ENCODE peak calls at places on chromosome 3, in seven cellular contexts. M is ACHN; E is T-helper 2 cell; J is LoVo; S is stimulated activated CD8-positive, alpha-beta memory T cell treated with anti-CD3 and anti-CD28 coated beads, Interleukin-15, amount 100 ng/mL, for 24 hours; H is GM13976; G is HTR-8/SVneo. B is an unnamed sample.
A peak's percentile ranks its signal among the peaks of the same experiment; 100 is the strongest.

GRCh38 chr3:61381745-61382392 is 130.6 kb upstream of the FHIT start:
- DNase-seq in M (peak; percentile 64), E (peak; percentile 61), J (peak; percentile 48), S (no peak), H (peak; percentile 65), G (peak; percentile 18), B (peak; percentile 59)

GRCh38 chr3:168289480-168289879 is 193.8 kb upstream of the GOLIM4 start:
- DNase-seq in M (no peak), E (no peak), J (no peak), S (no peak), H (no peak), G (no peak), B (no peak)

GRCh38 chr3:123809597-123809996 is 74.5 kb downstream of the MYLK start:
- DNase-seq in M (no peak), E (no peak), J (no peak), S (no peak), H (no peak), G (no peak), B (no peak)

GRCh38 chr3:140420621-140421357 is 257.1 kb upstream of the TRIM42 start:
- DNase-seq in M (peak; percentile 10), E (no peak), J (peak; percentile 34), S (no peak), H (no peak), G (peak; percentile 10), B (no peak)

GRCh38 chr3:197309528-197310361 is 11.3 kb upstream of the DLG1 start:
- DNase-seq in M (peak; percentile 94), E (no peak), J (peak; percentile 44), S (no peak), H (no peak), G (peak; percentile 68), B (peak; percentile 52)

GRCh38 chr3:26198609-26199008 is 408.7 kb downstream of the OXSM start:
- DNase-seq in M (no peak), E (no peak), J (no peak), S (no peak), H (no peak), G (no peak), B (no peak)

GRCh38 chr3:163543558-163544189 is 1534.6 kb downstream of the SI start:
- DNase-seq in M (no peak), E (no peak), J (no peak), S (no peak), H (no peak), G (peak; percentile 8), B (no peak)

GRCh38 chr3:119913021-119913420 is 131.1 kb downstream of the NR1I2 start:
- DNase-seq in M (no peak), E (no peak), J (no peak), S (no peak), H (no peak), G (peak; percentile 9), B (no peak)

GRCh38 chr3:133271491-133271890 is 128.4 kb upstream of the BFSP2 start:
- DNase-seq in M (no peak), E (no peak), J (no peak), S (no peak), H (no peak), G (no peak), B (no peak)

GRCh38 chr3:36381311-36381956 is 1.1 kb downstream of the STAC start:
- DNase-seq in M (peak; percentile 6), E (no peak), J (no peak), S (no peak), H (no peak), G (no peak), B (no peak)

GRCh38 chr3:119731545-119732343 is 28.9 kb downstream of the CFAP91 start:
- DNase-seq in M (peak; percentile 18), E (no peak), J (no peak), S (no peak), H (no peak), G (peak; percentile 10), B (no peak)

GRCh38 chr3:134299185-134299887 is 48.7 kb upstream of the RYK start:
- DNase-seq in M (peak; percentile 28), E (peak; percentile 8), J (no peak), S (no peak), H (no peak), G (no peak), B (no peak)

GRCh38 chr3:83216919-83217594 is 1455.6 kb upstream of the GBE1 start:
- DNase-seq in M (no peak), E (no peak), J (no peak), S (no peak), H (no peak), G (no peak), B (no peak)

GRCh38 chr3:107117156-107117555 is 260.1 kb upstream of the CCDC54 start:
- DNase-seq in M (no peak), E (no peak), J (no peak), S (no peak), H (no peak), G (no peak), B (no peak)

GRCh38 chr3:127671523-127672428 is 976 bp upstream of the ABTB1 start:
- DNase-seq in M (no peak), E (peak; percentile 47), J (no peak), S (no peak), H (peak; percentile 64), G (no peak), B (peak; percentile 36)

GRCh38 chr3:150599611-150600297 is 3.4 kb upstream of the SELENOT start:
- DNase-seq in M (peak; percentile 49), E (no peak), J (no peak), S (no peak), H (peak; percentile 37), G (no peak), B (peak; percentile 61)

GRCh38 chr3:66047321-66048050 is 8.8 kb upstream of the MAGI1 start:
- DNase-seq in M (no peak), E (no peak), J (no peak), S (no peak), H (no peak), G (no peak), B (no peak)

GRCh38 chr3:130528120-130528519 is 11.1 kb downstream of the COL6A6 start:
- DNase-seq in M (no peak), E (no peak), J (no peak), S (no peak), H (no peak), G (no peak), B (no peak)

GRCh38 chr3:151067158-151067557 is 18.3 kb upstream of the MED12L start:
- DNase-seq in M (peak; percentile 13), E (peak; percentile 58), J (no peak), S (no peak), H (no peak), G (no peak), B (peak; percentile 45)

GRCh38 chr3:129211772-129212171 is 28.1 kb upstream of the CNBP start:
- DNase-seq in M (peak; percentile 87), E (no peak), J (peak; percentile 99), S (no peak), H (no peak), G (peak; percentile 66), B (no peak)

GRCh38 chr3:10360478-10360877 is 39.6 kb upstream of the SEC13 start:
- DNase-seq in M (no peak), E (no peak), J (no peak), S (no peak), H (no peak), G (no peak), B (no peak)

GRCh38 chr3:122415762-122416654 is at the start of gene WDR5B:
- DNase-seq in M (peak; percentile 95), E (peak; percentile 97), J (peak; percentile 98), S (peak; percentile 97), H (peak; percentile 93), G (peak; percentile 98), B (peak; percentile 99)

GRCh38 chr3:8959683-8960082 is 3.6 kb downstream of the RAD18 start:
- DNase-seq in M (no peak), E (no peak), J (no peak), S (no peak), H (no peak), G (no peak), B (no peak)

GRCh38 chr3:188533612-188534357 is 379.8 kb downstream of the LPP start:
- DNase-seq in M (no peak), E (no peak), J (no peak), S (no peak), H (no peak), G (no peak), B (no peak)

GRCh38 chr3:150314248-150315027 is 93.7 kb upstream of the TSC22D2 start:
- DNase-seq in M (no peak), E (no peak), J (peak; percentile 65), S (no peak), H (no peak), G (no peak), B (no peak)

GRCh38 chr3:81472600-81473362 is 288.7 kb downstream of the GBE1 start:
- DNase-seq in M (no peak), E (no peak), J (no peak), S (no peak), H (no peak), G (no peak), B (no peak)